ENCODE peak calls at places on chromosome X, in four cellular contexts. One of them, this sample, is unnamed.

GRCh38 chrX:34810911-34811310 is 131.7 kb upstream of the FAM47B start:
- DNase-seq in MCF 10A: no peak
- DNase-seq in fibroblast of villous mesenchyme: no peak
- DNase-seq in neural progenitor cell: no peak
- DNase-seq in this sample: no peak

GRCh38 chrX:155923200-155923599 is 42.1 kb downstream of the VAMP7 start:
- DNase-seq in neural progenitor cell: no peak
- DNase-seq in fibroblast of villous mesenchyme: no peak
- DNase-seq in MCF 10A: no peak
- DNase-seq in this sample: no peak

GRCh38 chrX:100868273-100868672 is 5.9 kb downstream of the NOX1 start:
- DNase-seq in neural progenitor cell: no peak
- DNase-seq in fibroblast of villous mesenchyme: no peak
- DNase-seq in MCF 10A: no peak
- DNase-seq in this sample: no peak

GRCh38 chrX:19864736-19865135 is 22.7 kb downstream of the SH3KBP1 start:
- DNase-seq in MCF 10A: no peak
- DNase-seq in fibroblast of villous mesenchyme: no peak
- DNase-seq in neural progenitor cell: no peak
- DNase-seq in this sample: no peak

GRCh38 chrX:119887721-119888425 is 7.8 kb upstream of the AKAP14 start:
- DNase-seq in MCF 10A: peak
- DNase-seq in fibroblast of villous mesenchyme: peak
- DNase-seq in neural progenitor cell: peak
- DNase-seq in this sample: peak

GRCh38 chrX:27915617-27916016 is 65.6 kb downstream of the DCAF8L1 start:
- DNase-seq in MCF 10A: peak
- DNase-seq in fibroblast of villous mesenchyme: peak
- DNase-seq in neural progenitor cell: no peak
- DNase-seq in this sample: no peak

GRCh38 chrX:102696303-102696702 is 15.9 kb upstream of the GPRASP2 start:
- DNase-seq in neural progenitor cell: no peak
- DNase-seq in fibroblast of villous mesenchyme: no peak
- DNase-seq in MCF 10A: no peak
- DNase-seq in this sample: no peak

GRCh38 chrX:153970398-153971123 is 1.1 kb downstream of the HCFC1 start:
- DNase-seq in MCF 10A: peak
- DNase-seq in fibroblast of villous mesenchyme: peak
- DNase-seq in neural progenitor cell: peak
- DNase-seq in this sample: peak

GRCh38 chrX:576904-577303 is 53.7 kb upstream of the SHOX start:
- DNase-seq in fibroblast of villous mesenchyme: no peak
- DNase-seq in MCF 10A: no peak
- DNase-seq in neural progenitor cell: no peak
- DNase-seq in this sample: no peak

GRCh38 chrX:39753296-39753996 is 344.3 kb downstream of the BCOR start:
- DNase-seq in neural progenitor cell: no peak
- DNase-seq in MCF 10A: no peak
- DNase-seq in fibroblast of villous mesenchyme: peak
- DNase-seq in this sample: no peak

GRCh38 chrX:29666361-29666760 is 549.0 kb upstream of the MAGEB2 start:
- DNase-seq in fibroblast of villous mesenchyme: no peak
- DNase-seq in MCF 10A: no peak
- DNase-seq in neural progenitor cell: no peak
- DNase-seq in this sample: peak

GRCh38 chrX:10062980-10063379 is 93.8 kb upstream of the CLCN4 start:
- DNase-seq in neural progenitor cell: no peak
- DNase-seq in MCF 10A: no peak
- DNase-seq in fibroblast of villous mesenchyme: no peak
- DNase-seq in this sample: no peak

GRCh38 chrX:16771483-16772398 is 14.5 kb upstream of the TXLNG start:
- DNase-seq in MCF 10A: peak
- DNase-seq in neural progenitor cell: peak
- DNase-seq in fibroblast of villous mesenchyme: peak
- DNase-seq in this sample: peak

GRCh38 chrX:153782324-153782723 is 1.5 kb downstream of the SRPK3 start:
- DNase-seq in MCF 10A: no peak
- DNase-seq in neural progenitor cell: peak
- DNase-seq in fibroblast of villous mesenchyme: no peak
- DNase-seq in this sample: no peak

GRCh38 chrX:153635788-153636668 is 11.0 kb upstream of the DUSP9 start:
- DNase-seq in fibroblast of villous mesenchyme: no peak
- DNase-seq in neural progenitor cell: peak
- DNase-seq in MCF 10A: peak
- DNase-seq in this sample: no peak

GRCh38 chrX:106862972-106863688 is 40.0 kb downstream of the RIPPLY1 start:
- DNase-seq in fibroblast of villous mesenchyme: peak
- DNase-seq in neural progenitor cell: peak
- DNase-seq in MCF 10A: peak
- DNase-seq in this sample: no peak

GRCh38 chrX:24899391-24899790 is 116.4 kb downstream of the ARX start:
- DNase-seq in neural progenitor cell: peak
- DNase-seq in MCF 10A: no peak
- DNase-seq in fibroblast of villous mesenchyme: peak
- DNase-seq in this sample: peak

GRCh38 chrX:1518512-1518911 is 18.5 kb downstream of the P2RY8 start:
- DNase-seq in MCF 10A: no peak
- DNase-seq in fibroblast of villous mesenchyme: no peak
- DNase-seq in neural progenitor cell: no peak
- DNase-seq in this sample: no peak

GRCh38 chrX:150942958-150943594 is 40.1 kb upstream of the HMGB3 start:
- DNase-seq in fibroblast of villous mesenchyme: no peak
- DNase-seq in neural progenitor cell: no peak
- DNase-seq in MCF 10A: no peak
- DNase-seq in this sample: no peak

GRCh38 chrX:1165535-1166196 is 46.8 kb downstream of the CRLF2 start:
- DNase-seq in fibroblast of villous mesenchyme: no peak
- DNase-seq in neural progenitor cell: peak
- DNase-seq in MCF 10A: peak
- DNase-seq in this sample: peak

GRCh38 chrX:74225111-74225510 is 78.9 kb upstream of the ZCCHC13 start:
- DNase-seq in neural progenitor cell: no peak
- DNase-seq in MCF 10A: no peak
- DNase-seq in fibroblast of villous mesenchyme: no peak
- DNase-seq in this sample: no peak

GRCh38 chrX:149982310-149982709 is 44.0 kb upstream of the EOLA2 start:
- DNase-seq in fibroblast of villous mesenchyme: no peak
- DNase-seq in neural progenitor cell: no peak
- DNase-seq in MCF 10A: no peak
- DNase-seq in this sample: no peak

GRCh38 chrX:20116575-20117240 is at the start of gene MAP7D2:
- DNase-seq in MCF 10A: no peak
- DNase-seq in fibroblast of villous mesenchyme: no peak
- DNase-seq in neural progenitor cell: peak
- DNase-seq in this sample: no peak

GRCh38 chrX:54950730-54951375 is 30.2 kb downstream of the TRO start:
- DNase-seq in neural progenitor cell: no peak
- DNase-seq in MCF 10A: no peak
- DNase-seq in fibroblast of villous mesenchyme: no peak
- DNase-seq in this sample: no peak

GRCh38 chrX:139192386-139192961 is 338.1 kb upstream of the F9 start:
- DNase-seq in MCF 10A: no peak
- DNase-seq in fibroblast of villous mesenchyme: no peak
- DNase-seq in neural progenitor cell: no peak
- DNase-seq in this sample: peak

GRCh38 chrX:130079824-130080406 is 30.4 kb downstream of the ELF4 start:
- DNase-seq in fibroblast of villous mesenchyme: peak
- DNase-seq in MCF 10A: peak
- DNase-seq in neural progenitor cell: peak
- DNase-seq in this sample: peak

GRCh38 chrX:72131317-72132294 is at the start of gene RTL5:
- DNase-seq in fibroblast of villous mesenchyme: peak
- DNase-seq in neural progenitor cell: peak
- DNase-seq in MCF 10A: no peak
- DNase-seq in this sample: peak

GRCh38 chrX:154444001-154444754 is at the start of gene FAM50A:
- DNase-seq in neural progenitor cell: peak
- DNase-seq in MCF 10A: peak
- DNase-seq in fibroblast of villous mesenchyme: peak
- DNase-seq in this sample: peak

GRCh38 chrX:115023139-115023538 is 5.7 kb upstream of the IL13RA2 start:
- DNase-seq in fibroblast of villous mesenchyme: peak
- DNase-seq in neural progenitor cell: no peak
- DNase-seq in MCF 10A: peak
- DNase-seq in this sample: peak

GRCh38 chrX:13699183-13699826 is 10.4 kb downstream of the RAB9A start:
- DNase-seq in MCF 10A: peak
- DNase-seq in neural progenitor cell: no peak
- DNase-seq in fibroblast of villous mesenchyme: no peak
- DNase-seq in this sample: no peak

GRCh38 chrX:46502848-46503247 is 42.4 kb downstream of the ZNF674 start:
- DNase-seq in MCF 10A: no peak
- DNase-seq in neural progenitor cell: no peak
- DNase-seq in fibroblast of villous mesenchyme: no peak
- DNase-seq in this sample: no peak

GRCh38 chrX:103734125-103734760 is 23.5 kb downstream of the TMEM31 start:
- DNase-seq in MCF 10A: peak
- DNase-seq in fibroblast of villous mesenchyme: peak
- DNase-seq in neural progenitor cell: no peak
- DNase-seq in this sample: peak

GRCh38 chrX:23503835-23504539 is 163.3 kb upstream of the PRDX4 start:
- DNase-seq in MCF 10A: peak
- DNase-seq in fibroblast of villous mesenchyme: peak
- DNase-seq in neural progenitor cell: no peak
- DNase-seq in this sample: peak

GRCh38 chrX:66004928-66005831 is 34.7 kb downstream of the VSIG4 start:
- DNase-seq in neural progenitor cell: no peak
- DNase-seq in MCF 10A: no peak
- DNase-seq in fibroblast of villous mesenchyme: no peak
- DNase-seq in this sample: no peak

DNA sequence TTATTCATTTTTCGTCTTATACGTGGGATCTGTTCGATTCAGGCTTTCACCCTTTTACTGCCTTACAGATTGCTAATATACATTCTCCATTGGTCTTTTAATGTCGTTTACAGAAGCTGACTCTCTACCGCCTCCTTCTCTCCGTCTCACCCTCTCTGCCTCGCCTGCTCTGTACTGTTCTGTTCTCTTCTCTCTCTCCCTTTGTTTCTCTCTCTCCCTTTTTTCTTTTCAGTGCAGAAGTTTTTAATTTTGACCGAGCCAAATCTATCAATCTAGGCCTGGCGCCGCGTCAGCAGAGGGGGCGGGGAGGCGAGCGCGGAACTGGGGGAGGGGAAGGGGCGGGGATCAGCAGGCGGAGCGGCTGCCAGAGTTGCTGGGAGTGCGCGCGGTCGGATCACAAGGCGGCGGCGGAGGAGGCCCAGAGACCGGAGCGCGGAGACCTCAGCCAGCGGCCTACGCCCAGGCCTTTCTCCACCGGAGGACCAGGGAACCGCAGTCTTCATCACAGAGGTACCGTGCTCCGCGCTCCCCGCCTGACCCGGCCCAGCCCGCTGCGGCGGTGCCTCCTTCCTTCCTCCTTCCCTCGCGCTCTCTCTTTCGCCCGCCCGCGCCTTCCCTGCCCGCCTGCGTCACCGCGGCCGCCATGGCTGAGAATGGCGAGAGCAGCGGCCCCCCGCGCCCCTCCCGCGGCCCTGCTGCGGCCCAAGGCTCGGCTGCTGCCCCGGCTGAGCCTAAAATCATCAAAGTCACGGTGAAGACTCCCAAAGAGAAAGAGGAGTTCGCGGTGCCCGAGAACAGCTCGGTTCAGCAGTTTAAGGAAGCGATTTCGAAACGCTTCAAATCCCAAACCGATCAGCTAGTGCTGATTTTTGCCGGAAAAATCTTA is at the start of gene UBQLN2:
- DNase-seq in fibroblast of villous mesenchyme: peak
- DNase-seq in neural progenitor cell: peak
- DNase-seq in MCF 10A: peak
- DNase-seq in this sample: peak
- TF ChIP-seq CTCF in fibroblast of villous mesenchyme: no peak
- TF ChIP-seq CTCF in neural progenitor cell: no peak
- TF ChIP-seq CTCF in MCF 10A: no peak
- TF ChIP-seq CTCF in this sample: peak

DNA sequence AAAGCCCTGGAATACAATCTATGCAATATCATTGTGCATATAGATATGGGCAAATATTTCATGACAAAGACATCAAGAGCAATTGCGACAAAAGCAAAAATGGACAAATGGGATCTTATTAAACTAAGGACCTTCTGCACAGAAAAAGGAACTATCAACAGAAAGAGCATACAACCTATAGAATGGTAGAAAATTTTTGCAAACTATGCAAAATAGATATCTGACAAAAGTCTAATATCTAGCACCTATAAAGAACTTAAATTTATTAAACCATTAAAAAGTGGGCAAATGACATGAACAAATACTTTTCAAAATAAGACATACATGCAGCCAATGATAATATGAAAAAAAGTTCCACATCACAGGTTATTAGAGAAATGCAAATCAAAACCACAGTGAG is 312.9 kb downstream of the GLUD2 start:
- DNase-seq in neural progenitor cell: no peak
- DNase-seq in fibroblast of villous mesenchyme: no peak
- DNase-seq in MCF 10A: no peak
- DNase-seq in this sample: no peak
- TF ChIP-seq CTCF in neural progenitor cell: no peak
- TF ChIP-seq CTCF in fibroblast of villous mesenchyme: no peak
- TF ChIP-seq CTCF in MCF 10A: no peak
- TF ChIP-seq CTCF in this sample: no peak

DNA sequence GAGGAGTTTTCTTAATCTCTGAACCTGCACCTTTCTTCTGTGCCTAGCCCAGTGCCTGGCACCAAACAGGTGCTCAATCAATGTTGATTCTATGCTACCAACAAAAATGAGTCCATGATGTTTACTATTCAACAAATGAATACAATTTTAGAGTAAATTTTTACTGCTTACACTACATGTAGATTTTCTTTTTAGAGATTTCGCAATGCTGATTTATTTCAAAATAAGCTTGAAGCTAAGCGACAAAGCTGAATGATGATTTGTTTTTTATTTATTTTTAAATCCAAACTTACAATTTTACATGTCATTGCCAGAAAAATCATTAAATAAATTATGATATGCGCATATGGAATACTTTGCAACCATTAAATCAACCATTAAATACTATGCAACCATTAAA is 55.7 kb downstream of the AR start:
- DNase-seq in MCF 10A: no peak
- DNase-seq in neural progenitor cell: no peak
- DNase-seq in fibroblast of villous mesenchyme: no peak
- DNase-seq in this sample: no peak
- TF ChIP-seq CTCF in MCF 10A: no peak
- TF ChIP-seq CTCF in neural progenitor cell: no peak
- TF ChIP-seq CTCF in fibroblast of villous mesenchyme: no peak
- TF ChIP-seq CTCF in this sample: no peak

GRCh38 chrX:118345401-118346257 is at the start of gene WDR44:
- DNase-seq in fibroblast of villous mesenchyme: peak
- DNase-seq in neural progenitor cell: peak
- DNase-seq in MCF 10A: peak
- DNase-seq in this sample: peak

GRCh38 chrX:118348186-118348810 is 2.4 kb downstream of the WDR44 start:
- DNase-seq in neural progenitor cell: no peak
- DNase-seq in MCF 10A: no peak
- DNase-seq in fibroblast of villous mesenchyme: no peak
- DNase-seq in this sample: no peak

GRCh38 chrX:118347131-118347530 is 1.2 kb downstream of the WDR44 start:
- DNase-seq in MCF 10A: peak
- DNase-seq in neural progenitor cell: peak
- DNase-seq in fibroblast of villous mesenchyme: peak
- DNase-seq in this sample: peak

GRCh38 chrX:118345045-118345400 is 883 bp upstream of the WDR44 start:
- DNase-seq in MCF 10A: no peak
- DNase-seq in neural progenitor cell: no peak
- DNase-seq in fibroblast of villous mesenchyme: no peak
- DNase-seq in this sample: no peak

GRCh38 chrX:118346258-118347094 is 570 bp downstream of the WDR44 start:
- DNase-seq in MCF 10A: peak
- DNase-seq in neural progenitor cell: peak
- DNase-seq in fibroblast of villous mesenchyme: peak
- DNase-seq in this sample: no peak
- TF ChIP-seq CTCF in MCF 10A: no peak
- TF ChIP-seq CTCF in neural progenitor cell: peak
- TF ChIP-seq CTCF in fibroblast of villous mesenchyme: no peak
- TF ChIP-seq CTCF in this sample: peak

This sample was measured in AG10803.